ENCODE peak calls at places on chromosomes 2 and 18, in five cellular contexts. One of them, this sample, is unnamed.

GRCh38 chr2:1743396-1744150 is 742 bp downstream of the PXDN start:
- DNase-seq in right lobe of liver: peak; percentile 53
- DNase-seq in tibial artery: no peak
- DNase-seq in nephron progenitor cell: peak; percentile 66
- DNase-seq in lower lobe of right lung: peak; percentile 44
- DNase-seq in this sample: no peak

GRCh38 chr2:235506997-235507615 is 13.3 kb downstream of the AGAP1 start:
- DNase-seq in right lobe of liver: no peak
- DNase-seq in tibial artery: no peak
- DNase-seq in nephron progenitor cell: no peak
- DNase-seq in lower lobe of right lung: no peak
- DNase-seq in this sample: no peak

GRCh38 chr18:75073654-75074053 is 135.3 kb downstream of the PTGR3 start:
- DNase-seq in right lobe of liver: no peak
- DNase-seq in tibial artery: no peak
- DNase-seq in nephron progenitor cell: no peak
- DNase-seq in lower lobe of right lung: no peak
- DNase-seq in this sample: no peak

GRCh38 chr18:32440478-32440877 is 30.2 kb downstream of the GAREM1 start:
- DNase-seq in tibial artery: no peak
- DNase-seq in right lobe of liver: no peak
- DNase-seq in lower lobe of right lung: no peak
- DNase-seq in nephron progenitor cell: no peak
- DNase-seq in this sample: no peak

GRCh38 chr2:73232471-73233153 is 427 bp downstream of the PRADC1 start:
- DNase-seq in tibial artery: peak; percentile 27
- DNase-seq in right lobe of liver: no peak
- DNase-seq in nephron progenitor cell: no peak
- DNase-seq in lower lobe of right lung: no peak
- DNase-seq in this sample: no peak

GRCh38 chr2:241317391-241317790 is 1.7 kb downstream of the SEPTIN2 start:
- DNase-seq in right lobe of liver: no peak
- DNase-seq in tibial artery: no peak
- DNase-seq in nephron progenitor cell: no peak
- DNase-seq in lower lobe of right lung: no peak
- DNase-seq in this sample: no peak

GRCh38 chr2:161136696-161137324 is 23.4 kb upstream of the TANK start:
- DNase-seq in right lobe of liver: no peak
- DNase-seq in lower lobe of right lung: no peak
- DNase-seq in nephron progenitor cell: no peak
- DNase-seq in tibial artery: no peak
- DNase-seq in this sample: no peak

GRCh38 chr2:194564422-194564821 is 1092.6 kb upstream of the SLC39A10 start:
- DNase-seq in nephron progenitor cell: no peak
- DNase-seq in right lobe of liver: no peak
- DNase-seq in lower lobe of right lung: no peak
- DNase-seq in tibial artery: no peak
- DNase-seq in this sample: no peak

GRCh38 chr2:165513479-165513878 is 44.0 kb downstream of the CSRNP3 start:
- DNase-seq in nephron progenitor cell: no peak
- DNase-seq in lower lobe of right lung: no peak
- DNase-seq in tibial artery: no peak
- DNase-seq in right lobe of liver: no peak
- DNase-seq in this sample: no peak

GRCh38 chr2:9165625-9166024 is 41.0 kb upstream of the ASAP2 start:
- DNase-seq in nephron progenitor cell: no peak
- DNase-seq in tibial artery: no peak
- DNase-seq in lower lobe of right lung: no peak
- DNase-seq in right lobe of liver: no peak
- DNase-seq in this sample: no peak

GRCh38 chr2:175877845-175878563 is 124.1 kb downstream of the LNPK start:
- DNase-seq in lower lobe of right lung: no peak
- DNase-seq in tibial artery: no peak
- DNase-seq in nephron progenitor cell: no peak
- DNase-seq in right lobe of liver: no peak
- DNase-seq in this sample: no peak

GRCh38 chr2:180334514-180334913 is 327.4 kb upstream of the CWC22 start:
- DNase-seq in lower lobe of right lung: no peak
- DNase-seq in right lobe of liver: no peak
- DNase-seq in nephron progenitor cell: no peak
- DNase-seq in tibial artery: no peak
- DNase-seq in this sample: no peak

GRCh38 chr2:195535911-195536522 is 121.0 kb upstream of the SLC39A10 start:
- DNase-seq in nephron progenitor cell: no peak
- DNase-seq in lower lobe of right lung: peak; percentile 76
- DNase-seq in right lobe of liver: peak; percentile 60
- DNase-seq in tibial artery: no peak
- DNase-seq in this sample: no peak

GRCh38 chr2:207341816-207342215 is 176.1 kb upstream of the KLF7 start:
- DNase-seq in lower lobe of right lung: no peak
- DNase-seq in tibial artery: no peak
- DNase-seq in right lobe of liver: no peak
- DNase-seq in nephron progenitor cell: no peak
- DNase-seq in this sample: no peak

GRCh38 chr2:213317929-213318328 is 33.7 kb downstream of the SPAG16 start:
- DNase-seq in right lobe of liver: no peak
- DNase-seq in nephron progenitor cell: no peak
- DNase-seq in lower lobe of right lung: no peak
- DNase-seq in tibial artery: no peak
- DNase-seq in this sample: no peak

GRCh38 chr18:31596081-31596872 is 4.6 kb downstream of the TTR start:
- DNase-seq in right lobe of liver: no peak
- DNase-seq in lower lobe of right lung: no peak
- DNase-seq in nephron progenitor cell: no peak
- DNase-seq in tibial artery: no peak
- DNase-seq in this sample: no peak

GRCh38 chr18:48573632-48574293 is 34.9 kb downstream of the CTIF start:
- DNase-seq in right lobe of liver: peak; percentile 92
- DNase-seq in lower lobe of right lung: no peak
- DNase-seq in tibial artery: no peak
- DNase-seq in nephron progenitor cell: no peak
- DNase-seq in this sample: no peak

GRCh38 chr2:159661286-159661685 is 44.9 kb upstream of the BAZ2B start:
- DNase-seq in nephron progenitor cell: no peak
- DNase-seq in tibial artery: no peak
- DNase-seq in right lobe of liver: no peak
- DNase-seq in lower lobe of right lung: no peak
- DNase-seq in this sample: no peak

GRCh38 chr2:25161055-25161781 is 7.2 kb downstream of the POMC start:
- DNase-seq in right lobe of liver: peak; percentile 72
- DNase-seq in nephron progenitor cell: no peak
- DNase-seq in lower lobe of right lung: peak; percentile 88
- DNase-seq in tibial artery: peak; percentile 76
- DNase-seq in this sample: no peak

DNA sequence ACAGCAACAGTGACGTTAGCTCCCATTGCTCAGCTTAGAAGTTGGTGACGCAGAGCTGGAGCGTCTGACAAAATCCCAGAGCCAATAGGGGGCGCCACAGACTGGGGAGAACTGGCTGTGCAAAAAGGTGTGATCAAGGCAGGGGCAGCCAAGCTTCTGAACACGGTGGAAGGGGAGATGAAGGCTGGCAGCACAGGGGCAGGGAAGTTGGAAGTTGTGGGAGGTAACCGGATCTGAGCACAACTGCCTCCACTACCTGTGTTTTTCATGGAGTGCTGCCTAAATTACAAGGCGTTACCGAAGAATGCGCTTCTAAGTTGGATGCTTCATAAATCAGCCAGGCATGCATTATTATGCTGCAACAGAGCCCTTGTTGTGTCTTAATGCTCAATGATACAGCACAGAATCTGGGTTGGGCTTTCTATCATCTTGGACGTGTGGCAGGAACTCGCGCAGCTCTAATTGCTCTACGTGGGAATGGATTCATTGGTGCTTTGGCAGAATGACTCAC is 370.0 kb downstream of the SLC4A3 start:
- DNase-seq in nephron progenitor cell: peak; percentile 72
- DNase-seq in lower lobe of right lung: no peak
- DNase-seq in right lobe of liver: no peak
- DNase-seq in tibial artery: no peak
- DNase-seq in this sample: no peak
- TF ChIP-seq CTCF in nephron progenitor cell: peak; percentile 53
- TF ChIP-seq CTCF in lower lobe of right lung: peak; percentile 23
- TF ChIP-seq CTCF in right lobe of liver: no peak
- TF ChIP-seq CTCF in tibial artery: peak; percentile 31
- TF ChIP-seq CTCF in this sample: peak; percentile 38

GRCh38 chr2:134489732-134490384 is 228.9 kb downstream of the TMEM163 start:
- DNase-seq in tibial artery: no peak
- DNase-seq in nephron progenitor cell: no peak
- DNase-seq in right lobe of liver: no peak
- DNase-seq in lower lobe of right lung: no peak
- DNase-seq in this sample: no peak
- TF ChIP-seq CTCF in tibial artery: no peak
- TF ChIP-seq CTCF in nephron progenitor cell: no peak
- TF ChIP-seq CTCF in right lobe of liver: no peak
- TF ChIP-seq CTCF in lower lobe of right lung: no peak
- TF ChIP-seq CTCF in this sample: no peak

DNA sequence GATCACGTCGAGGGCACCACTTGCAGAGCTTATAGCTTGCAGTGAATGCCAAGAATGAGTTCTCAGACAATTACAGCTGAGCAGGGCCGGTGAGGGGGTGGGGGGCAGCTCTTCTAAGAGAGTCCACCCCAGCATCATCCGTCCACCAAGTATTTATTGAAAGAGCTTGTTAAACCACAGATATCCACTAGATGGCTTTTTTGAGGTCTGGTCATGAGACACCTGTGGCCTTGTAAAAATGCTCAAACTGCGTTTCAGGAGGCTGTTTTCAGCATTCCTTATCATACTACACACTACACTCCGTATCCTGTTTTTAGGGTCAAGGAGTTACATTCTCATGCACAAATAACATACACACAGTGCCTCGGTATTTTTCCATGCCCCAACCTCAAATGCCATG is 51.5 kb downstream of the DNAJC10 start:
- DNase-seq in right lobe of liver: no peak
- DNase-seq in tibial artery: no peak
- DNase-seq in lower lobe of right lung: no peak
- DNase-seq in nephron progenitor cell: no peak
- DNase-seq in this sample: no peak
- TF ChIP-seq CTCF in right lobe of liver: peak; percentile 28
- TF ChIP-seq CTCF in tibial artery: peak; percentile 27
- TF ChIP-seq CTCF in lower lobe of right lung: no peak
- TF ChIP-seq CTCF in nephron progenitor cell: peak; percentile 43
- TF ChIP-seq CTCF in this sample: peak; percentile 27

GRCh38 chr2:233353769-233354499 is at the start of gene DGKD:
- DNase-seq in lower lobe of right lung: peak; percentile 75
- DNase-seq in nephron progenitor cell: peak; percentile 80
- DNase-seq in tibial artery: no peak
- DNase-seq in right lobe of liver: peak; percentile 72
- DNase-seq in this sample: no peak
- TF ChIP-seq CTCF in lower lobe of right lung: no peak
- TF ChIP-seq CTCF in nephron progenitor cell: no peak
- TF ChIP-seq CTCF in tibial artery: peak; percentile 57
- TF ChIP-seq CTCF in right lobe of liver: no peak
- TF ChIP-seq CTCF in this sample: peak; percentile 70